ENCODE peak calls at places on chromosomes 11 and 22, in four cellular contexts. U is fibroblast of pulmonary artery; B is GM20000; N is activated CD8-positive, alpha-beta T cell treated with anti-CD3 and anti-CD28 coated beads for 36 hours. P is an unnamed sample.

GRCh38 chr11:1559103-1559951 is 12.7 kb downstream of the DUSP8 start:
- DNase-seq in U (peak; percentile 80), B (no peak), N (no peak), P (no peak)

GRCh38 chr11:7490535-7490934 is 5.2 kb downstream of the OLFML1 start:
- DNase-seq in U (no peak), B (no peak), N (no peak), P (no peak)

GRCh38 chr11:6634534-6634933 is 15.3 kb upstream of the TPP1 start:
- DNase-seq in U (no peak), B (no peak), N (no peak), P (no peak)

GRCh38 chr11:66006891-66007176 is 4.5 kb downstream of the BANF1 start:
- DNase-seq in U (no peak), B (no peak), N (no peak), P (no peak)

GRCh38 chr11:64934765-64935633 is 694 bp downstream of the GPHA2 start:
- DNase-seq in U (no peak), B (no peak), N (no peak), P (no peak)

GRCh38 chr11:8907116-8907515 is 3.9 kb upstream of the AKIP1 start:
- DNase-seq in U (no peak), B (no peak), N (no peak), P (no peak)

GRCh38 chr11:69004411-69005182 is 8.4 kb downstream of the MRGPRF start:
- DNase-seq in U (no peak), B (no peak), N (no peak), P (no peak)

GRCh38 chr22:27870234-27871191 is 48.5 kb downstream of the PITPNB start:
- DNase-seq in U (no peak), B (no peak), N (no peak), P (no peak)

GRCh38 chr22:31185056-31185455 is 25.1 kb downstream of the RNF185 start:
- DNase-seq in U (no peak), B (no peak), N (no peak), P (no peak)

GRCh38 chr11:113571531-113571930 is 96.3 kb upstream of the DRD2 start:
- DNase-seq in U (no peak), B (no peak), N (no peak), P (no peak)

P was measured in GM12878.